ENCODE peak calls at places on chromosomes 4 and X, in five cellular contexts. One of them, this sample, is unnamed.

GRCh38 chr4:5710962-5711478 is at the start of gene EVC:
- DNase-seq in IMR-90: peak
- DNase-seq in mesenchymal stem cell: peak
- DNase-seq in H9: peak
- DNase-seq in H1: no peak
- DNase-seq in this sample: peak

GRCh38 chrX:52923781-52924241 is 26.7 kb downstream of the FAM156B start:
- DNase-seq in H9: no peak
- DNase-seq in mesenchymal stem cell: peak
- DNase-seq in IMR-90: peak
- DNase-seq in H1: no peak
- DNase-seq in this sample: no peak

GRCh38 chr4:2400841-2401609 is 17.4 kb downstream of the ZFYVE28 start:
- DNase-seq in mesenchymal stem cell: no peak
- DNase-seq in H1: no peak
- DNase-seq in IMR-90: no peak
- DNase-seq in H9: no peak
- DNase-seq in this sample: no peak

GRCh38 chrX:128992107-128992971 is 531.0 kb downstream of the SMARCA1 start:
- DNase-seq in mesenchymal stem cell: no peak
- DNase-seq in IMR-90: no peak
- DNase-seq in H9: peak
- DNase-seq in H1: no peak
- DNase-seq in this sample: no peak

GRCh38 chrX:42695800-42696358 is 82.1 kb downstream of the PPP1R2C start:
- DNase-seq in IMR-90: no peak
- DNase-seq in H9: no peak
- DNase-seq in mesenchymal stem cell: no peak
- DNase-seq in H1: no peak
- DNase-seq in this sample: no peak

GRCh38 chr4:73788411-73788810 is 48.0 kb downstream of the CXCL8 start:
- DNase-seq in mesenchymal stem cell: no peak
- DNase-seq in H1: no peak
- DNase-seq in H9: no peak
- DNase-seq in IMR-90: no peak
- DNase-seq in this sample: no peak

GRCh38 chr4:72909461-72909860 is 160.1 kb downstream of the COX18 start:
- DNase-seq in H1: no peak
- DNase-seq in mesenchymal stem cell: no peak
- DNase-seq in IMR-90: no peak
- DNase-seq in H9: peak
- DNase-seq in this sample: no peak

GRCh38 chrX:1941291-1941690 is 326.4 kb downstream of the ASMT start:
- DNase-seq in mesenchymal stem cell: no peak
- DNase-seq in H1: no peak
- DNase-seq in H9: no peak
- DNase-seq in IMR-90: no peak
- DNase-seq in this sample: no peak

GRCh38 chr4:2417196-2417764 is 1.2 kb downstream of the ZFYVE28 start:
- DNase-seq in mesenchymal stem cell: peak
- DNase-seq in IMR-90: no peak
- DNase-seq in H1: no peak
- DNase-seq in H9: no peak
- DNase-seq in this sample: no peak

GRCh38 chr4:136505020-136505419 is 1027.3 kb downstream of the PCDH18 start:
- DNase-seq in H1: no peak
- DNase-seq in IMR-90: no peak
- DNase-seq in H9: no peak
- DNase-seq in mesenchymal stem cell: peak
- DNase-seq in this sample: no peak

GRCh38 chrX:13250831-13251612 is 68.8 kb downstream of the ATXN3L start:
- DNase-seq in mesenchymal stem cell: peak
- DNase-seq in H1: no peak
- DNase-seq in H9: no peak
- DNase-seq in IMR-90: peak
- DNase-seq in this sample: no peak

GRCh38 chr4:68748181-68748981 is 67.4 kb upstream of the UGT2B10 start:
- DNase-seq in IMR-90: no peak
- DNase-seq in mesenchymal stem cell: no peak
- DNase-seq in H9: no peak
- DNase-seq in H1: no peak
- DNase-seq in this sample: no peak

GRCh38 chr4:185640809-185641675 is 105.7 kb upstream of the PDLIM3 start:
- DNase-seq in mesenchymal stem cell: peak
- DNase-seq in H1: no peak
- DNase-seq in IMR-90: peak
- DNase-seq in H9: no peak
- DNase-seq in this sample: peak

GRCh38 chr4:185774815-185775684 is 36.9 kb downstream of the SORBS2 start:
- DNase-seq in H9: no peak
- DNase-seq in H1: no peak
- DNase-seq in IMR-90: peak
- DNase-seq in mesenchymal stem cell: peak
- DNase-seq in this sample: no peak

GRCh38 chrX:40192196-40192595 is 94.4 kb upstream of the BCOR start:
- DNase-seq in IMR-90: no peak
- DNase-seq in H9: no peak
- DNase-seq in H1: no peak
- DNase-seq in mesenchymal stem cell: no peak
- DNase-seq in this sample: no peak

GRCh38 chr4:2281575-2282343 is 19.9 kb upstream of the MXD4 start:
- DNase-seq in mesenchymal stem cell: no peak
- DNase-seq in H1: no peak
- DNase-seq in IMR-90: no peak
- DNase-seq in H9: no peak
- DNase-seq in this sample: no peak

GRCh38 chr4:142558851-142559250 is 287.2 kb downstream of the INPP4B start:
- DNase-seq in H1: no peak
- DNase-seq in mesenchymal stem cell: no peak
- DNase-seq in IMR-90: peak
- DNase-seq in H9: no peak
- DNase-seq in this sample: peak

GRCh38 chrX:136773649-136774048 is 7.1 kb downstream of the ARHGEF6 start:
- DNase-seq in H9: no peak
- DNase-seq in mesenchymal stem cell: no peak
- DNase-seq in IMR-90: no peak
- DNase-seq in H1: no peak
- DNase-seq in this sample: no peak

DNA sequence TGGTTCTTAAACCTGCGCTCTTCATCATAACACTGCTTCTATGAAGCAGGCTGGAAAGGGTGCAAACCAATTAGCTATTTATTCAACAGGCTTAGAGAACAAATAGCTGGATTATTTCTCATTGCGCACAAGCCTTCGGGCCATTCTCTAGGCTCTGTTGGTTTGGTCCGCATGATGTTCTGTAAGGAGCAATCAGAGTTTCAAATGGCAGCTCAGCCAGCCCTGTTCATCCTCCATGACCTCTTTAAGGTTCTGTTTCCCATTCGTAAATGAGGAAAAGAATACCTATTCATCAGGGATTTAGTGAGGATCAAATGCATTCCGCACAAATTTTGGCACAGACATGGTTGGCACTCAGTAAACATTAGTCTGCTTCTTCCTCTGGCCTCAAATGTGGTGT is 15.4 kb upstream of the GPM6A start:
- DNase-seq in H9: no peak
- DNase-seq in H1: no peak
- DNase-seq in IMR-90: no peak
- DNase-seq in mesenchymal stem cell: no peak
- DNase-seq in this sample: no peak
- H3K14ac ChIP-seq in H9: no peak
- H3K14ac ChIP-seq in H1: no peak
- H3K14ac ChIP-seq in IMR-90: no peak
- H3K14ac ChIP-seq in mesenchymal stem cell: no peak
- H3K14ac ChIP-seq in this sample: no peak

GRCh38 chrX:18598413-18598812 is 73.5 kb downstream of the RS1 start:
- DNase-seq in H1: no peak
- DNase-seq in H9: no peak
- DNase-seq in mesenchymal stem cell: no peak
- DNase-seq in IMR-90: peak
- DNase-seq in this sample: no peak
- H3K4ac ChIP-seq in H1: no peak
- H3K4ac ChIP-seq in H9: no peak
- H3K4ac ChIP-seq in mesenchymal stem cell: no peak
- H3K4ac ChIP-seq in IMR-90: no peak
- H3K4ac ChIP-seq in this sample: no peak

DNA sequence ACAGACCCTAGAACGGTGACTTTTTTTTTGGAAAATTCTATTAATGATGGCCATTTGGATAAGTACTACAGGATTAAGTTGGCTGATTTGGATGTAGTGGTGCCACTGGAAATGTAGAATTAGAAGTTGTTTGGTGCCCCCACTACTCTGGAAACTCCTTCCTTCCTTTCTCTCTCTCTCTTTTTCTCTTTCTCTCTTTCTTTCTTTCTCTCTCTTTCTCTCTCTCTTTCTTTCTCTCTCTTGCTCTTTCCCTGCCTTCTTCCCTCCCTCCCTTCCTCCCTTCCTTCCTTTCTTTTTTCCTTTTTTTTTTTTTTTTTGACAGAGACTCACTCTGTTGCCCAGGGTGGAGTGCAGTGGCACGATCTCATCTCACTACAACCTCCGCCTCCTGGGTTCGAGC is 2.7 kb downstream of the GAR1 start:
- DNase-seq in H9: no peak
- DNase-seq in mesenchymal stem cell: no peak
- DNase-seq in IMR-90: no peak
- DNase-seq in H1: no peak
- DNase-seq in this sample: no peak
- H3K14ac ChIP-seq in H9: no peak
- H3K14ac ChIP-seq in mesenchymal stem cell: no peak
- H3K14ac ChIP-seq in IMR-90: no peak
- H3K14ac ChIP-seq in H1: no peak
- H3K14ac ChIP-seq in this sample: no peak

GRCh38 chr4:118033148-118034060 is 882 bp upstream of the NDST3 start:
- DNase-seq in H1: no peak
- DNase-seq in IMR-90: peak
- DNase-seq in H9: peak
- DNase-seq in mesenchymal stem cell: peak
- DNase-seq in this sample: peak
- H3K4ac ChIP-seq in H1: no peak
- H3K4ac ChIP-seq in IMR-90: no peak
- H3K4ac ChIP-seq in H9: no peak
- H3K4ac ChIP-seq in mesenchymal stem cell: peak
- H3K4ac ChIP-seq in this sample: no peak

This sample was measured in neuronal stem cell.